ENCODE peak calls at places on chromosomes 7 and 10, in four cellular contexts. X, F, C and E are unnamed samples.

GRCh38 chr10:11685787-11686218 is 56.4 kb upstream of the ECHDC3 start:
- DNase-seq in C (peak; percentile 68), F (no peak), X (peak; percentile 81), E (no peak)

GRCh38 chr7:5472432-5473315 is 49.0 kb upstream of the TNRC18 start:
- DNase-seq in F (no peak), X (no peak), C (peak; percentile 85), E (no peak)

GRCh38 chr7:79789584-79790345 is 336.3 kb upstream of the MAGI2 start:
- DNase-seq in C (no peak), X (no peak), F (no peak), E (no peak)

GRCh38 chr7:2919256-2919655 is 75.1 kb upstream of the GNA12 start:
- DNase-seq in C (no peak), X (no peak), F (no peak), E (no peak)

GRCh38 chr10:26367771-26368170 is 70.4 kb upstream of the APBB1IP start:
- DNase-seq in C (peak; percentile 33), X (no peak), F (no peak), E (peak; percentile 53)

GRCh38 chr7:1969459-1970284 is 263.1 kb downstream of the MAD1L1 start:
- DNase-seq in F (no peak), C (no peak), X (no peak), E (no peak)

GRCh38 chr7:11551470-11551869 is 280.5 kb downstream of the THSD7A start:
- DNase-seq in F (no peak), C (no peak), X (no peak), E (no peak)

GRCh38 chr10:16016688-16017087 is 156.4 kb upstream of the MINDY3 start:
- DNase-seq in F (no peak), C (no peak), X (no peak), E (no peak)

GRCh38 chr7:33578166-33578565 is 327.2 kb upstream of the BMPER start:
- DNase-seq in C (no peak), F (no peak), X (no peak), E (no peak)

GRCh38 chr7:44587843-44588711 is 6.0 kb upstream of the TMED4 start:
- DNase-seq in C (no peak), F (peak; percentile 43), X (peak; percentile 53), E (no peak)

GRCh38 chr10:3179174-3179573 is 6.6 kb upstream of the PITRM1 start:
- DNase-seq in F (no peak), X (no peak), C (no peak), E (no peak)

GRCh38 chr7:123635551-123636359 is 19.9 kb upstream of the LMOD2 start:
- DNase-seq in F (peak; percentile 72), X (no peak), C (peak; percentile 42), E (peak; percentile 25)

GRCh38 chr7:18770852-18771251 is 275.3 kb downstream of the HDAC9 start:
- DNase-seq in X (no peak), C (no peak), F (no peak), E (no peak)

GRCh38 chr10:24694086-24694485 is 29.6 kb downstream of the ARHGAP21 start:
- DNase-seq in F (no peak), C (no peak), X (no peak), E (no peak)

GRCh38 chr10:29634764-29635625 is at the start of gene SVIL:
- DNase-seq in X (no peak), F (no peak), C (no peak), E (peak; percentile 53)

GRCh38 chr10:20175738-20176137 is 359.5 kb downstream of the PLXDC2 start:
- DNase-seq in C (no peak), F (no peak), X (no peak), E (no peak)

GRCh38 chr10:25498645-25499044 is 323.8 kb downstream of the GPR158 start:
- DNase-seq in F (no peak), C (no peak), X (no peak), E (no peak)

GRCh38 chr7:118232837-118233236 is 8.3 kb downstream of the ANKRD7 start:
- DNase-seq in X (no peak), C (no peak), F (no peak), E (no peak)

GRCh38 chr7:31763548-31763947 is 76.5 kb downstream of the PPP1R17 start:
- DNase-seq in C (peak; percentile 14), F (no peak), X (no peak), E (no peak)

GRCh38 chr10:93357680-93358079 is 124.5 kb downstream of the MYOF start:
- DNase-seq in C (peak; percentile 18), X (no peak), F (peak; percentile 53), E (peak; percentile 71)

GRCh38 chr7:37832194-37832593 is 16.2 kb upstream of the NME8 start:
- DNase-seq in F (peak; percentile 26), X (no peak), C (no peak), E (no peak)

GRCh38 chr7:136869991-136870798 is 1.7 kb downstream of the CHRM2 start:
- DNase-seq in C (no peak), X (no peak), F (peak; percentile 64), E (no peak)

GRCh38 chr7:136874393-136875032 is 6.1 kb downstream of the CHRM2 start:
- DNase-seq in C (peak; percentile 71), F (peak; percentile 72), X (no peak), E (peak; percentile 52)

GRCh38 chr7:136869006-136869961 is 832 bp downstream of the CHRM2 start:
- DNase-seq in F (peak; percentile 69), C (no peak), X (no peak), E (no peak)

GRCh38 chr7:136868496-136869005 is at the start of gene CHRM2:
- DNase-seq in X (no peak), C (no peak), F (peak; percentile 55), E (no peak)

DNA sequence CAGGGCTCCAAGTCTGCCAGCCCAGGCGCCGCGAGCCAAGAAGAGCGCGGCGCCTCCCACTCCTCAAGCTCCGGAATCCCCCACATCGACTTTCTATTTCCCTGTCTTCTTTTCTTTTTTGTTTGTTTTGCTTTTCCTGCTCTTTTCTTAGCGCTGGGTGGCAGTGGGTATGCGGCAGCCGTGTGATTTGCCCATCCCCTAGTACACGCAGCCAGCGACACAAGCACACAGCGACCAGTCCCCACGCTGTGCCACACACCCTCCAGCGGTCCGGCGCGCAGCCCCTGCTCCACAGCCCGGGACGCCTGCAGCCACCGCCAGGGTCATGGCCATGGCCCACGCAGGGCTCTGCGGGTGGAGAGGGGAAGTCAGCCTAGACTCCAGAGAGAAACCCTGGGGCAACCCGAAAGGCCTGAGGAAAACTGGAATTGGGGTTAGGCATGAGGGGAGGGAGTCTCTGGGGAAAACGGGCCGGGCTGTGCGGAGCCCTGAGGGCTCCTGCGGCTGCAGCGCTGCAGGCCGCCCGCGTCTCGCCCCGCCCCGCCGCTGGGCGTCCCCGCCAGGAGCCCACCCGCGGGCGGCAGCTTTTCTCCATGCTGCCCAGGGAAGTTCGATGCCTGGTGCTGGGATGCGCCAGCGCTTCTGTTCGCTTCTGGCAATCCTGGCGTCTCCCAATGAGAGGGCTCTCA is 2.5 kb downstream of the CHRM2 start:
- DNase-seq in F (peak; percentile 75), C (no peak), X (no peak), E (no peak)
- TF ChIP-seq FOXM1 in F (no peak), C (no peak), X (no peak), E (no peak)

DNA sequence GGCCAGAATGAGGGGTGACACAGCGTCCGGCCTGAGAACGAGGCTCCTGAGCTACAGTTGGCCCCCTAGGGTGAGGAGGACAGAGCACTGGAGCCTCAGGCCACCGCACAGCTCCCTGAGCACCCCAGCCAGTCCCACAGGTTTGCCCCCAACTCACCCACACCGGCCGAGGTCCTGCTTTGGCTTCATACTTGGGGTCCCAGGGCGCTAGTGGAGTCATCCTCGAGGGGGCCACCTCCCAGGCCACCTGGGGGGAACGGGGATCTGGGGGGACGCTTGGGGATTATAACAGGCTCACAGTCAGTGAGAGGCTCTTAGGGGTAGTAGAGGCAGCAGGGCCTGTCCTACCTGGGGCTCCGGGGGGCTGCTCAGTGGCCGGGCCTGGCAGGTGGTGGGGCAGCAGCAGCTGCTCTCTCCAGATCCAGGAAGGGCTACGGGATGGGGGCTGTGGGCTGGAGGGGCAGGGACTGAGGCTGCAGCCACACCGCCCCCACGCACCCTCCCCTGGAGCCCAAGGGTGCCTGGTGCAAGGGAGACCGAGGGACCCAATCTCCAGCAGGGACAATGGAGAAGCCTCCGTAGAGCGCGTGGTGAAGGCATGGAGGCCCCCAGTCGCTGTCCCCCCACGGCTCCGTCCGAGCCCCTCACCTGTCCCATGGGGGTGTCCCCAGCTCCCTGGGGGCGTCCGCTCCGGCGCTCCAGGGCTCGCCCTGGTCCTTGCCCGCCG is 588 bp downstream of the SAP25 start:
- DNase-seq in F (peak; percentile 37), C (no peak), X (no peak), E (no peak)
- TF ChIP-seq FOXM1 in F (no peak), C (no peak), X (no peak), E (no peak)

DNA sequence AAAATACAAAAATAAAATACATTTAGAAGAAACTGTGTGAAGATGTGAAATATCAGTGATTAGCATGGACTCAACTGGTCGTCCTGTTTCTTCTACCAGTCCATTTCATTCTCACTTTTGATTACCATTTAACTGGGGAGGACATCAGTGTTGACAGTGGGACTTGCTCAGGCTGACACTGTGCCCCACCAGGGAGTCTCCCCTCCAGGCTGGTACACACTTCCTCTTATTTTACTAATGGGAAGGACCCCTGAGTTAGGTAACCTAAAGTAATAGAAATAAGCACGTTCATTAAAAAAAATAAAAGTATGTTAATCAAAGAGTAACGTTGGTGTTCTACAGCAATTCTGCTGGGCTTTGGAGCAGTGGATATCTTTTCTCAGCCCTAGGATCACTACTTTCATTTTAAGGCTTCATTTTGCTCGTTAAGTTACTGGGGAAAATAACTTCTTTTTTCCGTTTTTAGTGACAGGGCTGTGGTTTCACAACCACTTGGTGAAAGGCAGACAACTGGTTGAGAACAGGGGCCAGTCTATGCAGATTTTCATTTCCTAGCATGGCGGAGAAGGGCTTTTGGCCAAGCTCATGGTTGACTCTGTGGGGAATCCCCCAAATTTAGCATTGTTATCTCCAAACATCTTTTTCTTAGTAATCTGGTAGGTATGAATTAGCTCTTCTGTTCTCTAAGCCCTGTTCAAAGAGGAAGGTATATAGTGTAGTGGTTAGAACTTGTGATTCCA is 2.1 kb downstream of the SNX10 start:
- DNase-seq in X (peak; percentile 83), C (no peak), F (no peak), E (no peak)
- TF ChIP-seq FOXM1 in X (no peak), C (no peak), F (no peak), E (no peak)

DNA sequence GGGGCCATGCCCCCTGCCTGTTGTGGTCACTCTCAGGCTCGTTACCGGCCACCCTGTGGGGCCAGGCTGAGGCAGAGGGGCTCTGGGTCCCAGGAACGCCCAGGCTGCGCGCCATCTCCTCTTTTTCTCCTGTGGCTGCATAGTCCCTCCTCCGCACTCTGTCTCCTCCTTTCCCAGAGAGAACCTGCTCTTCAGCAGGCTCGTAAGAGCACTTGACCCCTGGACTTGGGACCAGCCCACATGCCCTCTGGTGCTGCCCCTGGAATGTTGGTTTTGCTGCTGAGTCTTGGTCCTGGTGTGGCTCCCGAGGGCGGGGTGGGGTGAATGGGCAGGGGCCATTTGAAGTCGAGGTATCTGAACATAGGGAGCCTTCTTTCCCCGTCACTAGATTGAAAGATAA is 6.6 kb upstream of the BHLHA15 start:
- DNase-seq in F (no peak), X (no peak), C (no peak), E (no peak)
- TF ChIP-seq FOXM1 in F (no peak), X (no peak), C (no peak), E (no peak)

DNA sequence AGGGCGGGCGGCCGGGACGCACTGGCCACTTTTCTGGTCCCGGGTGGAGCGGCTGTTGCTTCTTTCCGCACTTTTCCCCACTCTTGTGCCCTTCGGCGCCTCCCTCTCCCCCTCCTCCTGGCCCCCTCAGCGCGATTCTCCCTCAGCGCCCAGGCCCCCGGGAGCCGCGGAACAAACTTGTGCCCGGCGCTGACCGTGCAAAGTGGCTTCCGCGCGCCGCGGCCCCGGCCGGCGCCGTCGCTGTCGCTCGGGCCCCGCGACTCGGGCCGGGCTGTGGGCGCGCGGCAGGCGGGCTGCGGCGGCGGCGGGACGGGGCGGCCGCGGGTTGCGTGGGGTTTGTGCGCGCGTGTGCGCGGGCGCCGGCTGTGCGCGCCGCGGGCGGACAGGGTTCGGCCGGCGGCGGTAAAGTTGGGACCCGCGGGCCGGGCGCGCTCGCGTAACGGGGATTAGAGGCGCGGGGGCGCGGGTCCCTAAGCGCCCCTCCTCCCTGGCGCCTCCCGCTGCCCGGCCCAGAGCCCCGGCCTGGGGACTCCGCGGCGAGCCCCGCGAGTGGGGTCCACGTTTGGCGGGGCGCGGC is 674 bp downstream of the ZEB1 start:
- DNase-seq in C (peak; percentile 23), X (no peak), F (peak; percentile 66), E (no peak)
- TF ChIP-seq FOXM1 in C (no peak), X (no peak), F (no peak), E (no peak)